ENCODE peak calls at places on chromosomes 6 and 20, in five cellular contexts. U is neural crest cell, W is A673, Q is heart left ventricle, T is esophagus muscularis mucosa. M is an unnamed sample.

GRCh38 chr20:4329232-4329631 is 313.9 kb upstream of the RNF24 start:
- DNase-seq in U (no peak), W (peak; percentile 24), Q (no peak), T (peak; percentile 68), M (no peak)

GRCh38 chr6:125678601-125679000 is 70.8 kb upstream of the HEY2 start:
- DNase-seq in U (no peak), W (no peak), Q (no peak), T (no peak), M (no peak)

GRCh38 chr6:105179244-105180065 is at the start of gene POPDC3:
- DNase-seq in U (peak; percentile 28), W (peak; percentile 16), Q (peak; percentile 25), T (no peak), M (no peak)

GRCh38 chr20:4444404-4444803 is 277.3 kb upstream of the PRND start:
- DNase-seq in U (no peak), W (no peak), Q (no peak), T (no peak), M (no peak)

GRCh38 chr6:62286470-62286843 is 432 bp upstream of the KHDRBS2 start:
- DNase-seq in U (no peak), W (no peak), Q (no peak), T (no peak), M (no peak)

GRCh38 chr6:56708810-56709597 is 66.3 kb upstream of the DST start:
- DNase-seq in U (no peak), W (peak; percentile 80), Q (no peak), T (no peak), M (no peak)

GRCh38 chr6:49097116-49097515 is 365.9 kb downstream of the MMUT start:
- DNase-seq in U (no peak), W (no peak), Q (no peak), T (no peak), M (no peak)

GRCh38 chr6:79872986-79873385 is 74.4 kb downstream of the ELOVL4 start:
- DNase-seq in U (no peak), W (no peak), Q (no peak), T (no peak), M (no peak)

GRCh38 chr20:10225439-10226080 is 6.9 kb downstream of the SNAP25 start:
- DNase-seq in U (no peak), W (peak; percentile 25), Q (no peak), T (no peak), M (no peak)

GRCh38 chr6:52522655-52523054 is 54.2 kb downstream of the TRAM2 start:
- DNase-seq in U (no peak), W (no peak), Q (no peak), T (no peak), M (no peak)

GRCh38 chr6:7173843-7174503 is 66.2 kb downstream of the RREB1 start:
- DNase-seq in U (no peak), W (no peak), Q (no peak), T (peak; percentile 19), M (no peak)

GRCh38 chr6:121858310-121858709 is 422.9 kb downstream of the GJA1 start:
- DNase-seq in U (no peak), W (no peak), Q (no peak), T (no peak), M (no peak)

GRCh38 chr20:2204021-2204420 is 91.8 kb upstream of the TGM3 start:
- DNase-seq in U (no peak), W (no peak), Q (no peak), T (no peak), M (no peak)

GRCh38 chr6:142841915-142842314 is 103.1 kb downstream of the HIVEP2 start:
- DNase-seq in U (no peak), W (no peak), Q (no peak), T (no peak), M (no peak)

DNA sequence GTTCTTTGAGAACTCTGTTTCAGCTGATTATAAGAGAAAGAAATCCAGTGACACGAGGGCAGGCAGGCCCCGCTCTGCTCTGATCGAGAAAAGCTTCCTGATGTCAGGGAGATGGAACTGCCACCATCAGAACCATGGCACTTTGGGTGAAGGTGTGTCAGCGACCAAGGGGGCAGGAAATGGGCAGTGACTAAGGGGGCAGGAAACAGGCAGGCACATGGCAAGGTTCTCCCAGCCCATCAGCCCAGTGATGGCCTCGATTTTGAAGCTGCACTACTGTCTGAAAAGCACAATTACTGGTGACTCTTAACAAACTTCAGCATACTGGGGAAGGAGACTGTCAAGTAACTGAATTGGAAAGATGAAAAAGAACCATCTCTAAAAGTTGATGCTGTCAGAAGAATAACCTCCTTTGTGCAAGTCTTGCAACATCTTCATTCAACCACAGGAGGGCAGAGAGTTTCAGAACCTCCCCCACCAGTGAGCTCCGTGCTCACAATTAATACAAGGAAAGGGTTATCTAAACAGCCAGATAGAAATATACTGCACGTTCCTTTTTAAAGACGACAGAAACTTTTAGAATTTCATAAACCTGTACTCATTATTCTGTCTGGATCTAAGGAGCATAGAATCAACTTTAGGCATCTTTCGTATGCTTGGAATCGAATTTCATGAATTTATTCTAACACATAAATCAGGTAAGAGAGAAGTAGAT is 39.1 kb downstream of the TMX4 start:
- DNase-seq in U (peak; percentile 2), W (peak; percentile 58), Q (no peak), T (no peak), M (no peak)
- TF ChIP-seq CTCF in U (peak; percentile 64), W (peak; percentile 57), Q (peak; percentile 44), T (peak; percentile 28), M (peak; percentile 28)

DNA sequence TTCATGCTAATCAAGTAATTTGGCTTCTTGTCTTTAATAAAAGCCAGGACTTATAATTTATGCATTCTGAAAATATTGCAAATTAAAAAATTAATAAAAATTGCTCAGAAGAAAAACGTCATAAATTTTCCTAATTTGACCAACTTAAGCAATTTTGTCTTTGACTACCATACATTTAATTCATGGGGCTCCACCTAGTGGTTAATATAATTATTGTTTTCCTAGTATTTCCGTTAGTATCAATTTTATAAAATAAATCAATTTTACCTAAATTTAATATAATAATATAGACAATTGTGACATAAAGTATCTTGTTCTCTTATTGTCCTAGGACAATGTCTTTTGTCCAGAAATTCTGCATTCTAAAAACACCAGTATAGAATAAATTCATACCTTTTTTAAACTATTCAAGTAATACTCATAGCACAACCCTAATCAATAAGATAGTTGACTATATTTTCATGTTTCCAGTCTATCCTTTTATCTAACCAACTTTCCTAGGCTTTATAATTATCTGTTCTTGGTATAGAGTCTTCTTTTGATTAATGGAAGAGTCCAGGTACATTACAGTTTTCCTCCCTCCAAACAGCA is 319.9 kb downstream of the TRDN start:
- DNase-seq in U (no peak), W (peak; percentile 62), Q (no peak), T (no peak), M (no peak)
- TF ChIP-seq CTCF in U (peak; percentile 81), W (peak; percentile 72), Q (peak; percentile 67), T (no peak), M (peak; percentile 54)

GRCh38 chr6:106508836-106509235 is 120.5 kb downstream of the RTN4IP1 start:
- DNase-seq in U (no peak), W (no peak), Q (no peak), T (no peak), M (no peak)

GRCh38 chr6:106511274-106512047 is 117.8 kb downstream of the RTN4IP1 start:
- DNase-seq in U (no peak), W (peak; percentile 53), Q (no peak), T (no peak), M (no peak)

GRCh38 chr6:106512048-106512957 is 117.0 kb downstream of the RTN4IP1 start:
- DNase-seq in U (peak; percentile 26), W (peak; percentile 71), Q (peak; percentile 79), T (no peak), M (no peak)

GRCh38 chr6:106510090-106510970 is 119.0 kb downstream of the RTN4IP1 start:
- DNase-seq in U (peak; percentile 18), W (peak; percentile 58), Q (peak; percentile 54), T (no peak), M (peak; percentile 35)

GRCh38 chr6:106509420-106510089 is 119.7 kb downstream of the RTN4IP1 start:
- DNase-seq in U (no peak), W (no peak), Q (no peak), T (no peak), M (no peak)
- TF ChIP-seq CTCF in U (no peak), W (no peak), Q (no peak), T (no peak), M (no peak)

DNA sequence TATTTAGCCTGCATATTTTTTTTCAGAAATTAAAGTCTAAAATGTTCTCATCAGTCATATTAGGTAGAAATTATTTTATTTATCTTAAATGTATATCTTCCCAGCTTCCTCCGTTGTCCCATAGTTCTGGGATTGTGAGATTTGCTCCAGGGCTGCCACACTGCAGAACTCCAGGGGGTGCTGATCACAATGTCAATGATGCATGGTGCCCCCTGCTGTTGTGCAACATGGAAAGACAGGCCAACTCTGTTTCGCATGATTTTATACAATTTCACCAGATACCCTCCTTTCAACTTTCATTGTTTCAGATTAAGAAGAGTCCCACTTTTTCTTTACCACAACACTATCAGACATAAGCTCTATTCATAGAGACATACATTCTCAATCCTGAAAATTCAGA is 35.9 kb downstream of the ID4 start:
- DNase-seq in U (no peak), W (peak; percentile 64), Q (no peak), T (no peak), M (no peak)
- TF ChIP-seq CTCF in U (peak; percentile 30), W (peak; percentile 56), Q (no peak), T (no peak), M (peak; percentile 37)

GRCh38 chr6:26623339-26623859 is 26.6 kb downstream of the ABT1 start:
- DNase-seq in U (no peak), W (no peak), Q (no peak), T (no peak), M (no peak)
- TF ChIP-seq CTCF in U (no peak), W (no peak), Q (no peak), T (no peak), M (no peak)

GRCh38 chr6:15748341-15748740 is 85.5 kb upstream of the DTNBP1 start:
- DNase-seq in U (no peak), W (no peak), Q (no peak), T (no peak), M (no peak)
- TF ChIP-seq CTCF in U (no peak), W (no peak), Q (no peak), T (no peak), M (no peak)

GRCh38 chr6:141610741-141611140 is 522.0 kb upstream of the GJE1 start:
- DNase-seq in U (no peak), W (peak; percentile 25), Q (no peak), T (no peak), M (no peak)
- TF ChIP-seq CTCF in U (peak; percentile 47), W (no peak), Q (no peak), T (no peak), M (no peak)

GRCh38 chr6:35452186-35453090 is at the start of gene FANCE:
- DNase-seq in U (peak; percentile 100), W (peak; percentile 92), Q (peak; percentile 95), T (peak; percentile 98), M (peak; percentile 80)
- TF ChIP-seq CTCF in U (no peak), W (no peak), Q (no peak), T (no peak), M (no peak)

M was measured in D721Med.